ENCODE peak calls at places on chromosome 18, in four cellular contexts. One of them, this sample, is unnamed.
A peak's percentile ranks its signal among the peaks of the same experiment; 100 is the strongest.

GRCh38 chr18:77899972-77900754 is 650.5 kb downstream of the GALR1 start:
- DNase-seq in fibroblast of mammary gland: peak; percentile 19
- DNase-seq in choroid plexus epithelial cell: peak; percentile 47
- DNase-seq in brain microvascular endothelial cell: peak; percentile 3
- DNase-seq in this sample: peak; percentile 55

GRCh38 chr18:57210101-57210661 is 63.3 kb downstream of the BOD1L2 start:
- DNase-seq in fibroblast of mammary gland: peak; percentile 61
- DNase-seq in choroid plexus epithelial cell: peak; percentile 78
- DNase-seq in brain microvascular endothelial cell: peak; percentile 72
- DNase-seq in this sample: no peak

GRCh38 chr18:21740474-21740723 is 193 bp upstream of the MIB1 start:
- DNase-seq in fibroblast of mammary gland: peak; percentile 93
- DNase-seq in choroid plexus epithelial cell: peak; percentile 98
- DNase-seq in brain microvascular endothelial cell: peak; percentile 96
- DNase-seq in this sample: no peak

GRCh38 chr18:21557607-21558253 is 42.8 kb downstream of the ESCO1 start:
- DNase-seq in fibroblast of mammary gland: peak; percentile 19
- DNase-seq in choroid plexus epithelial cell: no peak
- DNase-seq in brain microvascular endothelial cell: no peak
- DNase-seq in this sample: no peak

GRCh38 chr18:50177294-50177992 is 17.5 kb downstream of the MYO5B start:
- DNase-seq in fibroblast of mammary gland: no peak
- DNase-seq in choroid plexus epithelial cell: no peak
- DNase-seq in brain microvascular endothelial cell: no peak
- DNase-seq in this sample: no peak

GRCh38 chr18:21257383-21257782 is 15.4 kb downstream of the GREB1L start:
- DNase-seq in fibroblast of mammary gland: no peak
- DNase-seq in choroid plexus epithelial cell: peak; percentile 50
- DNase-seq in brain microvascular endothelial cell: no peak
- DNase-seq in this sample: no peak

GRCh38 chr18:28007841-28008240 is 169.1 kb downstream of the CDH2 start:
- DNase-seq in fibroblast of mammary gland: peak; percentile 10
- DNase-seq in choroid plexus epithelial cell: peak; percentile 74
- DNase-seq in brain microvascular endothelial cell: peak; percentile 68
- DNase-seq in this sample: no peak

GRCh38 chr18:58533771-58534170 is 95.1 kb downstream of the ALPK2 start:
- DNase-seq in fibroblast of mammary gland: no peak
- DNase-seq in choroid plexus epithelial cell: no peak
- DNase-seq in brain microvascular endothelial cell: no peak
- DNase-seq in this sample: no peak

GRCh38 chr18:77001041-77001440 is 131.5 kb downstream of the MBP start:
- DNase-seq in fibroblast of mammary gland: no peak
- DNase-seq in choroid plexus epithelial cell: no peak
- DNase-seq in brain microvascular endothelial cell: no peak
- DNase-seq in this sample: no peak

GRCh38 chr18:68666316-68666715 is 48.6 kb downstream of the TMX3 start:
- DNase-seq in fibroblast of mammary gland: peak; percentile 15
- DNase-seq in choroid plexus epithelial cell: peak; percentile 22
- DNase-seq in brain microvascular endothelial cell: peak; percentile 1
- DNase-seq in this sample: no peak

GRCh38 chr18:68665623-68666022 is 49.3 kb downstream of the TMX3 start:
- DNase-seq in fibroblast of mammary gland: no peak
- DNase-seq in choroid plexus epithelial cell: no peak
- DNase-seq in brain microvascular endothelial cell: no peak
- DNase-seq in this sample: no peak

GRCh38 chr18:68662779-68663178 is 52.1 kb downstream of the TMX3 start:
- DNase-seq in fibroblast of mammary gland: peak; percentile 57
- DNase-seq in choroid plexus epithelial cell: peak; percentile 66
- DNase-seq in brain microvascular endothelial cell: peak; percentile 25
- DNase-seq in this sample: no peak

DNA sequence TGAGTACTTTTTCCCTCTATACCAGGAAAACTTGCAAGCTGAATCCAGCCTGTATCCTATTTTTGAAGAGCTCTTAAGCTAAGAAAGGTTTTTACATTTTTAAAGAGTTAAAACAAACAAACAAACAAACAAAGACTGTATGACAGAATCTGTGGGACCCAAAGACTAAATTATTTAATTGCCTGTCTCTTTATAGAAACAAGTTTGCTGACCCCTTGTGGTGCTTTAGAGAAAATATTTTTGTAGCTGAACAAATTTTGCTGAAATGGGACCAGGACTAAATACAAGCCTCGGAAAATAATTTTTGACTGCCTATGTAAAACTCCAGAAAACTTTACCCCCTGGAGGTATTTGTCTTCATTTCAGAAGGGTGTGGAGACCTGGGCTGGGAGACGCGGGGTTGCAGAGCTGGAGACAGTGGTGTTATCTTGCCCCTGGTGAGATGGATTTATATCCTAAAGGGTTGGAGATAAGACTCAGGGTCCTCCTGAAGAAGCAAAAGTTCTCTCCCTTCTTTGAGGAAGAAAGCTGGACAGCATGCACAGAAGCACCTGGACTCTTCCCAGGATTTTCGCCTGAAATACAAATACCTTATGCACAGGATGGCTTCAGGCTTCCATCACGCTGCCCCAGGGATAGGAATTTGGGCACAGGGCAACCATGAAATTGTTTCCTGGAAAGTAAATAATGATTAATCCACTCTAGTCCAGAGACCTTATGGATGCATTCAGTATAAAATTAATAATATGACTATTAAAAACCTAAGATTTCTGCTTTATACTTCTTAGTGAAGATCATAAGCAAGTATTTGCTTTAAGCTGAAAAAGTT is 54.3 kb downstream of the TMX3 start:
- DNase-seq in fibroblast of mammary gland: peak; percentile 68
- DNase-seq in choroid plexus epithelial cell: peak; percentile 79
- DNase-seq in brain microvascular endothelial cell: peak; percentile 7
- DNase-seq in this sample: no peak
- TF ChIP-seq CTCF in fibroblast of mammary gland: peak; percentile 48
- TF ChIP-seq CTCF in choroid plexus epithelial cell: peak; percentile 52
- TF ChIP-seq CTCF in brain microvascular endothelial cell: peak; percentile 29
- TF ChIP-seq CTCF in this sample: no peak

DNA sequence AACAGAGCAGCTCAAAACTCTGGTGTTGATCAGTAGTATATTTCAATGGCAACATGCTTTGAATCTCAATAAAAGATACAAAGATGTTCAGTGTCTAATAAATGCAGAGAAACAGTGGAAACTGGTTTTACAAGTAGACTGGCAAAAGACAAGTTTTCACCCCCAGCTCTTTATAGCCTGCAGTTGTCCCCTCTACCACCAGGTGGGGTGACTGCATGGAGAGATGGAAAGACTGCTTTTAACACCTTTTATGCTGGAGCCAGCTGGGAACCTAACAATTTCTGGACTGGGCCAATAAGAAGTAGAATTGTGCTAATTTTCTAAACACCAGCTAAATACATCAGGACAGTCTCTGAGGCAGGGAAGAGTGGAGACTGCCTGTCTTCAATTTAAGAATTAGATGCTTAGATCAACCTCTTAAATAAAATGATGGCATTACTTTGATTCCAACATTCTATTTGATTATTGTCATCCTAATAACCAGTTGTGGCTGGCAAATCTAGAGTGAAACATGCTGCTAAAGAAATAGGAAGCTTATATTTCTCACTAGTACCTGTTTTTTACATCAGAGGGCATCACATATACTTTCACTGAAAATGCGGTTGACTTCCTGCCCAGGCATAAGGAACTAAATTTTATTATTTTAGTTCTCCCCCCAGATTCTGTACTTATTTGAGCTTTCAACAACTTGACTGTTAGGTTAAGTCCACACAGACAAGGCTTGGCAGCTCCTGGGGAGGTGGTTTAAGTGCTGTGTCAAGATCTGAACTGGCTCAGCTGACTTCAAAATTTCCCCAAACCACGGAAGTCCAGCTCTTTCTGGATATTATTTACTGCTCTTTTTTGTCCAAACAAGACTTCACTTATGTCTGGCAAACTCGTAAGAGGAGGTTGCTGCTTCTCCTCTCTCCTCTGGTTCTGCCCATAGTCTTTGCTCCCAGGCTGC is 140.5 kb downstream of the TPGS2 start:
- DNase-seq in fibroblast of mammary gland: peak; percentile 75
- DNase-seq in choroid plexus epithelial cell: peak; percentile 85
- DNase-seq in brain microvascular endothelial cell: peak; percentile 66
- DNase-seq in this sample: no peak
- TF ChIP-seq CTCF in fibroblast of mammary gland: peak; percentile 99
- TF ChIP-seq CTCF in choroid plexus epithelial cell: peak; percentile 98
- TF ChIP-seq CTCF in brain microvascular endothelial cell: peak; percentile 99
- TF ChIP-seq CTCF in this sample: peak; percentile 81

DNA sequence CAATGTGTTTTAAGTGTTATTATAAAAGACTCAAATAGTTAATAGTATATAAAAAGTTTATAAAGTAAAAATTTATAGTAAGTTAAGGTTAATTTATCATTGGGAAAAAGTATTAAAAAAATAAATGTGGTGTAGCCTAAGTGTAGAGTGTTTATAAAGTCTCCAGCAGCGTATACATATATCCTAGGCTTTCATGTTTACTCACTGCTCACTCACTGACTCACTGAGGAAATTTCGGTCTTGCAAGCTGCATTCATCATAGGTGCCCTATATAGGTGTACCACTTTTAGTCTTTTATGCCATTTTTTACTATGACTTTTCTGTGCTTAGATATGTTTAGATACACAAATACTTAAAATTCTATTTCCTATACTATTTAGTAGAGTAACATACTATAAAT is 866.0 kb downstream of the CBLN2 start:
- DNase-seq in fibroblast of mammary gland: no peak
- DNase-seq in choroid plexus epithelial cell: no peak
- DNase-seq in brain microvascular endothelial cell: no peak
- DNase-seq in this sample: no peak
- TF ChIP-seq CTCF in fibroblast of mammary gland: no peak
- TF ChIP-seq CTCF in choroid plexus epithelial cell: no peak
- TF ChIP-seq CTCF in brain microvascular endothelial cell: no peak
- TF ChIP-seq CTCF in this sample: no peak

GRCh38 chr18:12943200-12943599 is 4.6 kb upstream of the SEH1L start:
- DNase-seq in fibroblast of mammary gland: peak; percentile 54
- DNase-seq in choroid plexus epithelial cell: peak; percentile 30
- DNase-seq in brain microvascular endothelial cell: no peak
- DNase-seq in this sample: no peak

GRCh38 chr18:12947355-12948054 is at the start of gene SEH1L:
- DNase-seq in fibroblast of mammary gland: peak; percentile 97
- DNase-seq in choroid plexus epithelial cell: peak; percentile 100
- DNase-seq in brain microvascular endothelial cell: peak; percentile 97
- DNase-seq in this sample: peak; percentile 96

GRCh38 chr18:12944724-12945123 is 3.1 kb upstream of the SEH1L start:
- DNase-seq in fibroblast of mammary gland: peak; percentile 20
- DNase-seq in choroid plexus epithelial cell: peak; percentile 69
- DNase-seq in brain microvascular endothelial cell: peak; percentile 9
- DNase-seq in this sample: no peak

GRCh38 chr18:12948055-12948804 is 419 bp downstream of the SEH1L start:
- DNase-seq in fibroblast of mammary gland: peak; percentile 92
- DNase-seq in choroid plexus epithelial cell: peak; percentile 97
- DNase-seq in brain microvascular endothelial cell: peak; percentile 92
- DNase-seq in this sample: peak; percentile 91

GRCh38 chr18:12946549-12947354 is 1.1 kb upstream of the SEH1L start:
- DNase-seq in fibroblast of mammary gland: peak; percentile 83
- DNase-seq in choroid plexus epithelial cell: peak; percentile 94
- DNase-seq in brain microvascular endothelial cell: peak; percentile 72
- DNase-seq in this sample: no peak
- TF ChIP-seq CTCF in fibroblast of mammary gland: no peak
- TF ChIP-seq CTCF in choroid plexus epithelial cell: peak; percentile 28
- TF ChIP-seq CTCF in brain microvascular endothelial cell: no peak
- TF ChIP-seq CTCF in this sample: no peak

DNA sequence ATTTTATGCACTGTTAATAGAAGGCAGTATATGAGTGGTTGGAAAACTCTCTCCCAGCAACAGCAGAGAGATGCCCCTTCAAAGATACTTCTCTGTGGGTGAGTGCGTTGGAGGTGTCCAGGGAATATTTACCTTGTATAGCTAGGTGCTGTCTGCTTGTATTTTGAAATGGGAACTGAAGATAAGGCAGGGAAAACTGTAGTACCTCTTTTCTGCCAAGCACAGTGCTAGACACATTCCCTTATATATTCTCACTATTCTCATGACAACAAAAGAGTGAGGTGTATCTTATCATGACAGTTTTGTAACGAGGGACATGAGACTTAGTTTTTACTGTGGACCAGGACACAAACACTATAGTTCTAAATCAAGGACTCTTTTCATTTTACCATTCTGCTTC is 2.1 kb downstream of the TTC39C start:
- DNase-seq in fibroblast of mammary gland: peak; percentile 29
- DNase-seq in choroid plexus epithelial cell: no peak
- DNase-seq in brain microvascular endothelial cell: no peak
- DNase-seq in this sample: no peak
- TF ChIP-seq CTCF in fibroblast of mammary gland: peak; percentile 38
- TF ChIP-seq CTCF in choroid plexus epithelial cell: peak; percentile 45
- TF ChIP-seq CTCF in brain microvascular endothelial cell: peak; percentile 38
- TF ChIP-seq CTCF in this sample: no peak